ENCODE peak calls at places on chromosomes 2 and 18, in seven cellular contexts. U is uterus; R is colonic mucosa; Z is CD8-positive, alpha-beta T cell; B is Peyer's patch; C is MM.1S; O is cardiac muscle cell. I is an unnamed sample.

GRCh38 chr2:215728504-215729065 is 284.8 kb downstream of the MREG start:
- DNase-seq in U (no peak), C (no peak), Z (no peak), O (peak; percentile 98), B (no peak), R (no peak), I (no peak)

GRCh38 chr2:127525692-127526141 is 572 bp downstream of the IWS1 start:
- DNase-seq in U (no peak), O (peak; percentile 63), B (no peak), C (peak; percentile 42), R (peak; percentile 37), Z (no peak), I (peak; percentile 39)

GRCh38 chr2:25912851-25913695 is 34.8 kb upstream of the ASXL2 start:
- DNase-seq in U (no peak), Z (no peak), O (peak; percentile 19), C (no peak), B (no peak), R (no peak), I (no peak)

GRCh38 chr2:1627628-1628371 is 116.5 kb downstream of the PXDN start:
- DNase-seq in R (no peak), U (no peak), B (no peak), C (no peak), Z (no peak), O (no peak), I (no peak)

GRCh38 chr18:61546598-61546997 is 213.4 kb downstream of the CDH20 start:
- DNase-seq in Z (no peak), B (no peak), U (no peak), O (peak; percentile 63), C (no peak), R (no peak), I (no peak)

GRCh38 chr2:18907508-18907907 is 318.1 kb upstream of the NT5C1B start:
- DNase-seq in O (no peak), Z (no peak), R (no peak), U (no peak), C (no peak), B (no peak), I (no peak)

GRCh38 chr2:26033270-26033768 is 565 bp upstream of the RAB10 start:
- DNase-seq in R (peak; percentile 88), Z (no peak), U (no peak), C (no peak), O (peak; percentile 87), B (no peak), I (peak; percentile 93)

GRCh38 chr2:181051861-181052522 is 71.6 kb downstream of the UBE2E3 start:
- DNase-seq in U (no peak), O (no peak), R (no peak), Z (no peak), B (no peak), C (peak; percentile 35), I (no peak)

GRCh38 chr2:168343586-168343985 is 96.2 kb upstream of the STK39 start:
- DNase-seq in C (no peak), U (no peak), B (no peak), Z (no peak), O (peak; percentile 18), R (no peak), I (no peak)

GRCh38 chr2:43021791-43022500 is 204.5 kb downstream of the ZFP36L2 start:
- DNase-seq in U (no peak), O (no peak), Z (no peak), R (peak; percentile 62), B (peak; percentile 70), C (no peak), I (no peak)

GRCh38 chr2:187188783-187189631 is 259.0 kb downstream of the CALCRL start:
- DNase-seq in C (no peak), O (no peak), B (no peak), U (no peak), Z (no peak), R (no peak), I (peak; percentile 10)

GRCh38 chr2:205811387-205811786 is 129.1 kb downstream of the NRP2 start:
- DNase-seq in U (no peak), C (no peak), O (peak; percentile 81), B (no peak), R (no peak), Z (no peak), I (no peak)

GRCh38 chr2:239154971-239155805 is 245.6 kb downstream of the HDAC4 start:
- DNase-seq in R (no peak), B (peak; percentile 36), C (no peak), U (peak; percentile 13), O (no peak), Z (no peak), I (peak; percentile 16)

GRCh38 chr2:12261993-12262680 is 454.6 kb upstream of the TRIB2 start:
- DNase-seq in B (no peak), O (no peak), C (no peak), R (no peak), Z (no peak), U (no peak), I (no peak)

GRCh38 chr2:85605406-85606115 is 3.1 kb upstream of the TMEM150A start:
- DNase-seq in Z (no peak), O (peak; percentile 94), R (no peak), B (no peak), C (no peak), U (no peak), I (no peak)

GRCh38 chr2:43075906-43076585 is 150.4 kb downstream of the ZFP36L2 start:
- DNase-seq in U (peak; percentile 56), O (peak; percentile 82), C (no peak), R (no peak), B (peak; percentile 47), Z (no peak), I (no peak)

GRCh38 chr2:138503087-138503442 is 1.5 kb downstream of the SPOPL start:
- DNase-seq in C (no peak), B (no peak), U (no peak), Z (no peak), R (no peak), O (peak; percentile 13), I (no peak)

GRCh38 chr2:43764086-43764710 is 9.6 kb upstream of the DYNC2LI1 start:
- DNase-seq in Z (no peak), U (no peak), C (no peak), B (no peak), O (no peak), R (no peak), I (no peak)

GRCh38 chr2:43220982-43221659 is 5.3 kb downstream of the ZFP36L2 start:
- DNase-seq in Z (peak; percentile 72), R (peak; percentile 73), U (peak; percentile 86), B (peak; percentile 83), C (peak; percentile 25), O (peak; percentile 96), I (peak; percentile 84)

GRCh38 chr2:240432820-240433801 is 2.4 kb upstream of the GPC1 start:
- DNase-seq in C (no peak), O (no peak), R (no peak), B (peak; percentile 42), U (peak; percentile 14), Z (no peak), I (peak; percentile 29)

GRCh38 chr2:65120990-65121693 is 8.8 kb downstream of the RAB1A start:
- DNase-seq in R (no peak), Z (no peak), U (no peak), B (no peak), O (no peak), C (no peak), I (no peak)

GRCh38 chr2:58515827-58516574 is 274.9 kb upstream of the FANCL start:
- DNase-seq in Z (no peak), R (no peak), B (no peak), U (no peak), O (no peak), C (no peak), I (no peak)

GRCh38 chr18:48173557-48173956 is 235.6 kb downstream of the ZBTB7C start:
- DNase-seq in R (peak; percentile 56), Z (no peak), C (no peak), U (no peak), B (peak; percentile 77), O (no peak), I (peak; percentile 41)

GRCh38 chr18:6328624-6329016 is 86.1 kb downstream of the L3MBTL4 start:
- DNase-seq in U (no peak), R (no peak), O (no peak), C (no peak), Z (no peak), B (no peak), I (no peak)

GRCh38 chr18:6336239-6336638 is 78.5 kb downstream of the L3MBTL4 start:
- DNase-seq in Z (no peak), R (no peak), B (no peak), U (no peak), O (no peak), C (no peak), I (no peak)

GRCh38 chr18:6327895-6328623 is 86.7 kb downstream of the L3MBTL4 start:
- DNase-seq in B (no peak), U (no peak), O (no peak), R (no peak), Z (no peak), C (no peak), I (no peak)

GRCh38 chr18:6333981-6334380 is 80.7 kb downstream of the L3MBTL4 start:
- DNase-seq in U (no peak), O (no peak), Z (no peak), B (no peak), R (no peak), C (no peak), I (no peak)

GRCh38 chr18:6331872-6332271 is 82.8 kb downstream of the L3MBTL4 start:
- DNase-seq in R (no peak), U (no peak), Z (no peak), O (no peak), C (no peak), B (no peak), I (no peak)
- H3K4me1 ChIP-seq in R (no peaks in the 10 kb centered on the region), U (no peaks in the 10 kb centered on the region), Z (no peaks in the 10 kb centered on the region), O (peaks cover 8% of the 10 kb centered on the region), C (no peaks in the 10 kb centered on the region), B (no peaks in the 10 kb centered on the region), I (no peaks in the 10 kb centered on the region)

GRCh38 chr2:177211148-177211547 is 1.4 kb upstream of the HNRNPA3 start:
- DNase-seq in C (no peak), R (no peak), Z (no peak), B (no peak), O (no peak), U (no peak), I (no peak)
- H3K4me3 ChIP-seq in C (peak overlapping the region; percentile 71), R (peak overlapping the region; percentile 81), Z (no peak overlapping the region), B (peak overlapping the region; percentile 80), O (peak overlapping the region; percentile 40), U (peak overlapping the region; percentile 50), I (no peak overlapping the region)

GRCh38 chr2:72913531-72914225 is 3.6 kb upstream of the EMX1 start:
- DNase-seq in O (no peak), B (peak; percentile 25), U (no peak), C (no peak), Z (no peak), R (no peak), I (no peak)
- TF ChIP-seq CTCF in O (peak; percentile 18), B (no peak), U (no peak), C (no peak), Z (no peak), R (no peak), I (no peak)

GRCh38 chr2:237058423-237058822 is 27.3 kb upstream of the COPS8 start:
- DNase-seq in R (no peak), B (no peak), C (no peak), O (no peak), U (no peak), Z (no peak), I (no peak)
- H3K4me1 ChIP-seq in R (no peaks in the 10 kb centered on the region), B (no peaks in the 10 kb centered on the region), C (peaks cover 33% of the 10 kb centered on the region), O (no peaks in the 10 kb centered on the region), U (no peaks in the 10 kb centered on the region), Z (no peaks in the 10 kb centered on the region), I (no peaks in the 10 kb centered on the region)